ENCODE peak calls at places on chromosomes 13 and 19, in four cellular contexts. C is left cardiac atrium; A is activated B cell treated with CpG ODN at 0.5 μM for 24 hours; P is stimulated activated CD8-positive, alpha-beta memory T cell treated with anti-CD3 and anti-CD28 coated beads, Interleukin-15, amount 100 ng/mL, for 24 hours. D is an unnamed sample.
A peak's percentile ranks its signal among the peaks of the same experiment; 100 is the strongest.

GRCh38 chr13:43572601-43573360 is 214.0 kb downstream of the ENOX1 start:
- DNase-seq in C (no peak), A (no peak), P (no peak), D (no peak)

GRCh38 chr19:29417048-29417447 is 108.7 kb upstream of the VSTM2B start:
- DNase-seq in C (no peak), A (no peak), P (no peak), D (no peak)

GRCh38 chr13:107835339-107836018 is 379.9 kb downstream of the LIG4 start:
- DNase-seq in A (no peak), P (no peak), C (no peak), D (no peak)

GRCh38 chr19:3041756-3042517 is 12.9 kb upstream of the TLE2 start:
- DNase-seq in C (no peak), A (no peak), P (no peak), D (no peak)

GRCh38 chr13:49935171-49936084 is 712 bp downstream of the SPRYD7 start:
- DNase-seq in P (peak; percentile 11), A (no peak), C (peak; percentile 51), D (no peak)

GRCh38 chr13:22040810-22041364 is 370.0 kb downstream of the FGF9 start:
- DNase-seq in C (no peak), A (no peak), P (no peak), D (peak; percentile 30)

GRCh38 chr19:41694196-41694595 is 6.1 kb upstream of the CEACAM7 start:
- DNase-seq in C (no peak), P (no peak), A (no peak), D (no peak)

GRCh38 chr19:56837892-56838679 is 2.4 kb downstream of the PEG3 start:
- DNase-seq in P (no peak), A (no peak), C (peak; percentile 80), D (no peak)

GRCh38 chr13:108705031-108705430 is 75.6 kb downstream of the MYO16 start:
- DNase-seq in A (no peak), C (no peak), P (no peak), D (no peak)

GRCh38 chr19:10270180-10270615 is 722 bp upstream of the ICAM1 start:
- DNase-seq in P (no peak), A (peak; percentile 80), C (peak; percentile 79), D (peak; percentile 92)

GRCh38 chr13:79604752-79605151 is 123.8 kb downstream of the NDFIP2 start:
- DNase-seq in A (no peak), C (no peak), P (no peak), D (no peak)

GRCh38 chr13:111927181-111927540 is 139.8 kb upstream of the SOX1 start:
- DNase-seq in A (no peak), P (no peak), C (no peak), D (no peak)

GRCh38 chr19:43812259-43812658 is 10.0 kb upstream of the LYPD5 start:
- DNase-seq in A (no peak), P (no peak), C (no peak), D (no peak)

GRCh38 chr13:36188446-36188845 is 25.9 kb downstream of the SOHLH2 start:
- DNase-seq in P (no peak), C (no peak), A (no peak), D (no peak)

GRCh38 chr19:9636018-9636417 is 15.0 kb upstream of the ZNF561 start:
- DNase-seq in A (no peak), P (no peak), C (no peak), D (no peak)

GRCh38 chr13:60562081-60562764 is 165.2 kb downstream of the TDRD3 start:
- DNase-seq in P (no peak), A (no peak), C (no peak), D (no peak)

GRCh38 chr19:46745521-46746280 is at the start of gene FKRP:
- DNase-seq in A (peak; percentile 57), C (no peak), P (no peak), D (peak; percentile 39)

GRCh38 chr19:33432408-33433170 is 59.1 kb downstream of the CEBPG start:
- DNase-seq in A (no peak), C (peak; percentile 5), P (no peak), D (no peak)

GRCh38 chr13:90015565-90016507 is 1331.7 kb upstream of the MIR17HG start:
- DNase-seq in P (no peak), A (no peak), C (no peak), D (no peak)

GRCh38 chr13:95716231-95716630 is 39.3 kb downstream of the DNAJC3 start:
- DNase-seq in P (no peak), A (no peak), C (no peak), D (no peak)

GRCh38 chr19:3852614-3853254 is 16.1 kb downstream of the ZFR2 start:
- DNase-seq in P (no peak), A (no peak), C (no peak), D (no peak)

GRCh38 chr13:41216160-41216559 is 21.8 kb upstream of the KBTBD7 start:
- DNase-seq in P (no peak), C (no peak), A (no peak), D (no peak)

GRCh38 chr13:96834626-96835025 is 159.7 kb downstream of the OXGR1 start:
- DNase-seq in P (no peak), A (no peak), C (no peak), D (no peak)

GRCh38 chr19:41701401-41702075 is 6.9 kb upstream of the CEACAM5 start:
- DNase-seq in C (no peak), A (no peak), P (no peak), D (no peak)

GRCh38 chr13:25945596-25945995 is 106.2 kb downstream of the SHISA2 start:
- DNase-seq in A (no peak), P (no peak), C (no peak), D (no peak)

GRCh38 chr13:44096906-44097305 is 217.2 kb downstream of the LACC1 start:
- DNase-seq in P (no peak), A (no peak), C (no peak), D (no peak)

GRCh38 chr19:1410789-1411188 is 3.4 kb downstream of the DAZAP1 start:
- DNase-seq in P (no peak), A (no peak), C (no peak), D (no peak)

GRCh38 chr13:57409121-57409520 is 222.4 kb upstream of the PCDH17 start:
- DNase-seq in P (no peak), C (no peak), A (no peak), D (no peak)

GRCh38 chr19:35847911-35848310 is 4.4 kb downstream of the NPHS1 start:
- DNase-seq in C (no peak), A (no peak), P (no peak), D (no peak)

GRCh38 chr19:30824809-30825208 is 452.6 kb downstream of the ZNF536 start:
- DNase-seq in A (no peak), C (no peak), P (no peak), D (no peak)

GRCh38 chr19:11420894-11421606 is 1.9 kb upstream of the RGL3 start:
- DNase-seq in A (peak; percentile 40), P (no peak), C (peak; percentile 60), D (peak; percentile 35)

GRCh38 chr19:36136975-36137686 is 2.7 kb upstream of the CAPNS1 start:
- DNase-seq in P (no peak), C (peak; percentile 72), A (no peak), D (no peak)

GRCh38 chr19:31350693-31351211 is 1.5 kb upstream of the TSHZ3 start:
- DNase-seq in A (no peak), P (no peak), C (peak; percentile 64), D (no peak)

GRCh38 chr19:33266971-33267484 is 35.3 kb downstream of the CEBPA start:
- DNase-seq in C (no peak), P (no peak), A (no peak), D (no peak)